ENCODE peak calls at places on chromosomes 5 and 9, in six cellular contexts. P, C, O, Z, E and L are unnamed samples.

GRCh38 chr9:33742519-33742918 is 52.8 kb upstream of the PRSS3 start:
- DNase-seq in Z (no peak), E (no peak), C (no peak), P (no peak), O (no peak), L (peak; percentile 18)

GRCh38 chr5:74440341-74440740 is 200.2 kb downstream of the ENC1 start:
- DNase-seq in O (no peak), E (no peak), Z (no peak), C (no peak), P (no peak), L (peak; percentile 65)

GRCh38 chr9:109143881-109144562 is 23.0 kb downstream of the FRRS1L start:
- DNase-seq in C (peak; percentile 13), E (no peak), P (peak; percentile 48), O (no peak), Z (peak; percentile 28), L (peak; percentile 8)

GRCh38 chr5:142368529-142368928 is 43.7 kb upstream of the SPRY4 start:
- DNase-seq in E (no peak), C (no peak), Z (no peak), O (no peak), P (no peak), L (no peak)

GRCh38 chr9:16368425-16369087 is 501.9 kb downstream of the BNC2 start:
- DNase-seq in P (peak; percentile 5), Z (peak; percentile 6), C (peak; percentile 79), O (no peak), E (no peak), L (peak; percentile 75)

GRCh38 chr9:81588148-81588874 is 101.0 kb downstream of the TLE1 start:
- DNase-seq in Z (peak; percentile 82), O (no peak), C (peak; percentile 74), E (no peak), P (no peak), L (peak; percentile 42)

GRCh38 chr9:95014917-95015316 is 288.4 kb downstream of the AOPEP start:
- DNase-seq in C (no peak), E (no peak), O (no peak), Z (no peak), P (no peak), L (no peak)

GRCh38 chr5:148798786-148799185 is 27.6 kb upstream of the ADRB2 start:
- DNase-seq in O (no peak), E (no peak), Z (no peak), P (no peak), C (no peak), L (peak; percentile 47)

GRCh38 chr5:73859696-73860095 is 233.7 kb downstream of the ARHGEF28 start:
- DNase-seq in O (no peak), C (no peak), Z (no peak), P (no peak), E (no peak), L (no peak)

GRCh38 chr5:9473624-9474023 is 72.3 kb downstream of the SEMA5A start:
- DNase-seq in P (no peak), O (no peak), Z (no peak), C (peak; percentile 17), E (no peak), L (peak; percentile 42)

GRCh38 chr9:124940521-124940893 is 376 bp downstream of the GOLGA1 start:
- DNase-seq in E (no peak), O (no peak), P (no peak), Z (no peak), C (no peak), L (peak; percentile 13)

GRCh38 chr5:16936150-16937022 is at the start of gene MYO10:
- DNase-seq in Z (peak; percentile 78), E (peak; percentile 50), O (peak; percentile 93), P (peak; percentile 93), C (peak; percentile 80), L (peak; percentile 92)

GRCh38 chr9:113622600-113623400 is 159.3 kb downstream of the RGS3 start:
- DNase-seq in Z (peak; percentile 93), C (peak; percentile 89), O (no peak), E (peak; percentile 77), P (peak; percentile 95), L (no peak)

GRCh38 chr5:6766558-6767191 is 53.4 kb downstream of the TENT4A start:
- DNase-seq in C (peak; percentile 44), E (no peak), O (no peak), Z (peak; percentile 52), P (no peak), L (peak; percentile 100)

GRCh38 chr5:124634228-124634819 is 112.1 kb downstream of the ZNF608 start:
- DNase-seq in Z (peak; percentile 95), E (no peak), O (no peak), C (peak; percentile 60), P (no peak), L (no peak)

GRCh38 chr5:141821430-141821925 is 56.7 kb downstream of the PCDH1 start:
- DNase-seq in Z (peak; percentile 85), C (peak; percentile 94), O (no peak), P (peak; percentile 59), E (no peak), L (peak; percentile 78)

GRCh38 chr5:28165116-28165515 is 1126.7 kb upstream of the CDH9 start:
- DNase-seq in P (no peak), Z (peak; percentile 32), O (no peak), E (no peak), C (no peak), L (peak; percentile 31)

GRCh38 chr9:28329323-28329722 is 756.0 kb upstream of the C9orf72 start:
- DNase-seq in C (no peak), Z (no peak), E (no peak), O (no peak), P (no peak), L (no peak)

GRCh38 chr5:80516826-80517225 is 28.9 kb downstream of the FAM151B start:
- DNase-seq in O (no peak), P (no peak), Z (peak; percentile 92), E (no peak), C (peak; percentile 94), L (peak; percentile 43)

GRCh38 chr9:106438928-106439327 is 424.0 kb upstream of the ZNF462 start:
- DNase-seq in E (no peak), O (peak; percentile 1), C (no peak), P (no peak), Z (no peak), L (no peak)

GRCh38 chr5:66744040-66744439 is 147.8 kb downstream of the MAST4 start:
- DNase-seq in P (no peak), C (peak; percentile 41), O (no peak), Z (peak; percentile 52), E (no peak), L (peak; percentile 31)

GRCh38 chr5:127351418-127351817 is 60.8 kb downstream of the MEGF10 start:
- DNase-seq in E (no peak), O (no peak), Z (no peak), C (no peak), P (no peak), L (no peak)

GRCh38 chr5:59569608-59570334 is 323.8 kb downstream of the PDE4D start:
- DNase-seq in O (no peak), Z (no peak), E (no peak), P (no peak), C (no peak), L (no peak)

GRCh38 chr9:98006127-98006796 is 23.1 kb downstream of the ANP32B start:
- DNase-seq in O (no peak), Z (peak; percentile 8), C (peak; percentile 69), E (no peak), P (no peak), L (no peak)

GRCh38 chr9:90916147-90916734 is 114.6 kb downstream of the SYK start:
- DNase-seq in P (no peak), O (no peak), C (peak; percentile 73), E (no peak), Z (peak; percentile 28), L (peak; percentile 59)

GRCh38 chr9:87422999-87423398 is 74.7 kb upstream of the DAPK1 start:
- DNase-seq in P (no peak), E (no peak), O (no peak), Z (no peak), C (no peak), L (peak; percentile 54)

GRCh38 chr9:35733109-35733541 is 659 bp downstream of the CREB3 start:
- DNase-seq in P (peak; percentile 78), E (peak; percentile 56), O (peak; percentile 41), C (peak; percentile 75), Z (peak; percentile 80), L (peak; percentile 35)

GRCh38 chr9:2299156-2299842 is 284.2 kb downstream of the SMARCA2 start:
- DNase-seq in E (no peak), O (no peak), C (no peak), Z (no peak), P (no peak), L (peak; percentile 92)

GRCh38 chr9:2297771-2298170 is 282.6 kb downstream of the SMARCA2 start:
- DNase-seq in C (no peak), Z (no peak), P (no peak), O (no peak), E (no peak), L (peak; percentile 82)

GRCh38 chr9:2299843-2300205 is 284.7 kb downstream of the SMARCA2 start:
- DNase-seq in P (no peak), Z (no peak), C (no peak), O (no peak), E (no peak), L (no peak)

GRCh38 chr9:2302606-2303005 is 287.5 kb downstream of the SMARCA2 start:
- DNase-seq in Z (no peak), O (no peak), E (no peak), C (no peak), P (no peak), L (no peak)

GRCh38 chr9:2298217-2298616 is 283.1 kb downstream of the SMARCA2 start:
- DNase-seq in Z (no peak), E (no peak), O (no peak), P (no peak), C (no peak), L (no peak)
- H3K9me3 ChIP-seq in Z (no peaks in the 10 kb centered on the region), E (peaks cover 6% of the 10 kb centered on the region), O (no peaks in the 10 kb centered on the region), P (no peaks in the 10 kb centered on the region), C (no peaks in the 10 kb centered on the region), L (peaks cover 6% of the 10 kb centered on the region)

GRCh38 chr9:128314697-128315096 is 7.5 kb downstream of the TRUB2 start:
- DNase-seq in O (no peak), C (no peak), Z (no peak), E (no peak), P (no peak), L (no peak)
- H3K27ac ChIP-seq in O (no peak overlapping the region), C (no peak overlapping the region), Z (no peak overlapping the region), E (no peak overlapping the region), P (no peak overlapping the region), L (no peak overlapping the region)

DNA sequence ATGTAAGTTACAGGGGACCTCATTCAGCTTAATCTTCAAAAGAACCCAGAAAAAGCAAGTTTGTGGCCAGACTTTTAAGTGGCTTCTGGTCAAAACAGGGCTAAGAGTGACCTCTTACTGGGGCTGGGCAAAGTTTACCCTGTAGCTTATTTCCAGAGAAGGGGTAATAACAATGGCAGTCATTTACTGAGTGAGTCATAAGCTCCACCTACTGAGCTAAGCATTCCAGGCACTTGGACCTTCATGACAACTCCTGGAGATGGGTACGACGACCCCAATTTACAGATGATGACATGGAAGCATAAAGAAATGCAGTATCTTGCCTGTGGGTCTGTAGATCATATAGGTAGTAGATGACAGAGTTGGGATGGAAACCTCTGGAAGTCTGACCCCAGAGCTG is 4.7 kb upstream of the GPR151 start:
- DNase-seq in O (no peak), E (no peak), Z (no peak), P (no peak), C (no peak), L (no peak)
- H3K14ac ChIP-seq in O (no peak overlapping the region), E (no peak overlapping the region), Z (no peak overlapping the region), P (no peak overlapping the region), C (no peak overlapping the region), L (no peak overlapping the region)

DNA sequence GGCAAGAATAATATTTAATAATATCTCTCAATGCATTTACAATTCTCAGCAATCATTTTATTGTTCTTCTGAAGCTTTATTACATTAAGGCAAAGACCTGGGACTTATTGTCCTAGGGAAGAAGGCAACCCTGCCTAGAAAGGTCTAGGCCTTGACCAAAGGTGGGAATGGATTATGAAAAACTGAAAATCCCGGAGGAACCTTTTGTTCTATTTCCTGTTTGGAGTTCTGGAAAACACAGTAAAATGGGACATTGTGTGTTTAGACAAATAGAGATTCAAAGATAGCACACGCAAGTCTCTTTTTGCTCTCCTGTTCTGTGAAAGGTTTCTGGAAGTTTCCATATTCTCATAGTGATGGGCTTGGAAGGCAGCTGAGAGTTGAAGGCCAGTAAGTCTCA is 31.1 kb downstream of the BAAT start:
- DNase-seq in P (no peak), E (no peak), C (no peak), O (no peak), Z (no peak), L (no peak)
- H3K9me3 ChIP-seq in P (no peaks in the 10 kb centered on the region), E (no peaks in the 10 kb centered on the region), C (no peaks in the 10 kb centered on the region), O (no peaks in the 10 kb centered on the region), Z (no peaks in the 10 kb centered on the region), L (peaks cover 8% of the 10 kb centered on the region)